ENCODE peak calls at places on chromosome 16, in eight cellular contexts. One of them, this sample, is unnamed.
A peak's percentile ranks its signal among the peaks of the same experiment; 100 is the strongest.

GRCh38 chr16:83924686-83925085 is 25.8 kb downstream of the MLYCD start:
- DNase-seq in trophoblast cell: no peak
- DNase-seq in upper lobe of right lung: peak; percentile 56
- DNase-seq in ovary: no peak
- DNase-seq in dorsolateral prefrontal cortex: no peak
- DNase-seq in psoas muscle: peak; percentile 39
- DNase-seq in cardiac fibroblast: no peak
- DNase-seq in IMR-90: no peak
- DNase-seq in this sample: no peak

GRCh38 chr16:68411086-68411485 is 37.2 kb downstream of the SMPD3 start:
- DNase-seq in psoas muscle: no peak
- DNase-seq in cardiac fibroblast: no peak
- DNase-seq in trophoblast cell: no peak
- DNase-seq in dorsolateral prefrontal cortex: no peak
- DNase-seq in upper lobe of right lung: peak; percentile 48
- DNase-seq in IMR-90: no peak
- DNase-seq in ovary: no peak
- DNase-seq in this sample: no peak

GRCh38 chr16:87099001-87099740 is 218.0 kb downstream of the C16orf95 start:
- DNase-seq in IMR-90: no peak
- DNase-seq in cardiac fibroblast: no peak
- DNase-seq in upper lobe of right lung: no peak
- DNase-seq in dorsolateral prefrontal cortex: no peak
- DNase-seq in ovary: no peak
- DNase-seq in trophoblast cell: no peak
- DNase-seq in psoas muscle: no peak
- DNase-seq in this sample: no peak

GRCh38 chr16:54595636-54596035 is 309.0 kb upstream of the IRX3 start:
- DNase-seq in cardiac fibroblast: no peak
- DNase-seq in IMR-90: no peak
- DNase-seq in ovary: no peak
- DNase-seq in psoas muscle: no peak
- DNase-seq in trophoblast cell: no peak
- DNase-seq in dorsolateral prefrontal cortex: no peak
- DNase-seq in upper lobe of right lung: no peak
- DNase-seq in this sample: no peak

GRCh38 chr16:19389246-19389645 is 28.4 kb upstream of the TMC5 start:
- DNase-seq in dorsolateral prefrontal cortex: peak; percentile 6
- DNase-seq in ovary: no peak
- DNase-seq in trophoblast cell: no peak
- DNase-seq in upper lobe of right lung: peak; percentile 85
- DNase-seq in IMR-90: no peak
- DNase-seq in cardiac fibroblast: peak; percentile 29
- DNase-seq in psoas muscle: no peak
- DNase-seq in this sample: no peak

GRCh38 chr16:49179714-49180330 is 101.8 kb downstream of the CBLN1 start:
- DNase-seq in cardiac fibroblast: no peak
- DNase-seq in IMR-90: no peak
- DNase-seq in ovary: no peak
- DNase-seq in dorsolateral prefrontal cortex: no peak
- DNase-seq in trophoblast cell: no peak
- DNase-seq in psoas muscle: no peak
- DNase-seq in upper lobe of right lung: no peak
- DNase-seq in this sample: no peak

GRCh38 chr16:9311303-9311954 is 220.0 kb downstream of the HAPSTR1 start:
- DNase-seq in IMR-90: no peak
- DNase-seq in upper lobe of right lung: no peak
- DNase-seq in ovary: no peak
- DNase-seq in dorsolateral prefrontal cortex: no peak
- DNase-seq in cardiac fibroblast: no peak
- DNase-seq in trophoblast cell: no peak
- DNase-seq in psoas muscle: no peak
- DNase-seq in this sample: no peak

GRCh38 chr16:58418601-58419000 is 26.3 kb downstream of the GINS3 start:
- DNase-seq in psoas muscle: peak; percentile 57
- DNase-seq in trophoblast cell: no peak
- DNase-seq in ovary: no peak
- DNase-seq in dorsolateral prefrontal cortex: no peak
- DNase-seq in cardiac fibroblast: peak; percentile 41
- DNase-seq in upper lobe of right lung: no peak
- DNase-seq in IMR-90: peak; percentile 27
- DNase-seq in this sample: no peak

GRCh38 chr16:73232555-73233422 is 184.9 kb upstream of the ZFHX3 start:
- DNase-seq in IMR-90: peak; percentile 100
- DNase-seq in dorsolateral prefrontal cortex: no peak
- DNase-seq in cardiac fibroblast: peak; percentile 99
- DNase-seq in upper lobe of right lung: no peak
- DNase-seq in ovary: peak; percentile 64
- DNase-seq in trophoblast cell: peak; percentile 87
- DNase-seq in psoas muscle: no peak
- DNase-seq in this sample: peak; percentile 85

GRCh38 chr16:21599994-21600773 is 807 bp downstream of the METTL9 start:
- DNase-seq in ovary: no peak
- DNase-seq in dorsolateral prefrontal cortex: no peak
- DNase-seq in IMR-90: peak; percentile 46
- DNase-seq in cardiac fibroblast: peak; percentile 65
- DNase-seq in trophoblast cell: peak; percentile 55
- DNase-seq in psoas muscle: no peak
- DNase-seq in upper lobe of right lung: no peak
- DNase-seq in this sample: peak; percentile 20

GRCh38 chr16:66604376-66605176 is at the start of gene CMTM3:
- DNase-seq in dorsolateral prefrontal cortex: no peak
- DNase-seq in cardiac fibroblast: peak; percentile 68
- DNase-seq in trophoblast cell: no peak
- DNase-seq in ovary: peak; percentile 74
- DNase-seq in psoas muscle: peak; percentile 82
- DNase-seq in IMR-90: peak; percentile 45
- DNase-seq in upper lobe of right lung: peak; percentile 87
- DNase-seq in this sample: peak; percentile 74

GRCh38 chr16:4110680-4111079 is 5.6 kb downstream of the ADCY9 start:
- DNase-seq in upper lobe of right lung: peak; percentile 71
- DNase-seq in ovary: no peak
- DNase-seq in dorsolateral prefrontal cortex: no peak
- DNase-seq in psoas muscle: peak; percentile 53
- DNase-seq in IMR-90: no peak
- DNase-seq in cardiac fibroblast: no peak
- DNase-seq in trophoblast cell: no peak
- DNase-seq in this sample: no peak
- H3K4me3 ChIP-seq in upper lobe of right lung: peak overlapping the region; percentile 76
- H3K4me3 ChIP-seq in ovary: no peak overlapping the region
- H3K4me3 ChIP-seq in dorsolateral prefrontal cortex: peak overlapping the region; percentile 72
- H3K4me3 ChIP-seq in psoas muscle: peak overlapping the region; percentile 83
- H3K4me3 ChIP-seq in IMR-90: no peak overlapping the region
- H3K4me3 ChIP-seq in cardiac fibroblast: no peak overlapping the region
- H3K4me3 ChIP-seq in trophoblast cell: no peak overlapping the region
- H3K4me3 ChIP-seq in this sample: no peak overlapping the region

GRCh38 chr16:15493416-15494181 is 59.2 kb downstream of the BMERB1 start:
- DNase-seq in trophoblast cell: no peak
- DNase-seq in upper lobe of right lung: no peak
- DNase-seq in dorsolateral prefrontal cortex: no peak
- DNase-seq in IMR-90: peak; percentile 52
- DNase-seq in ovary: no peak
- DNase-seq in cardiac fibroblast: peak; percentile 41
- DNase-seq in psoas muscle: no peak
- DNase-seq in this sample: peak; percentile 34
- H3K4me3 ChIP-seq in trophoblast cell: no peak overlapping the region
- H3K4me3 ChIP-seq in upper lobe of right lung: no peak overlapping the region
- H3K4me3 ChIP-seq in dorsolateral prefrontal cortex: no peak overlapping the region
- H3K4me3 ChIP-seq in IMR-90: no peak overlapping the region
- H3K4me3 ChIP-seq in ovary: no peak overlapping the region
- H3K4me3 ChIP-seq in cardiac fibroblast: no peak overlapping the region
- H3K4me3 ChIP-seq in psoas muscle: no peak overlapping the region
- H3K4me3 ChIP-seq in this sample: no peak overlapping the region

DNA sequence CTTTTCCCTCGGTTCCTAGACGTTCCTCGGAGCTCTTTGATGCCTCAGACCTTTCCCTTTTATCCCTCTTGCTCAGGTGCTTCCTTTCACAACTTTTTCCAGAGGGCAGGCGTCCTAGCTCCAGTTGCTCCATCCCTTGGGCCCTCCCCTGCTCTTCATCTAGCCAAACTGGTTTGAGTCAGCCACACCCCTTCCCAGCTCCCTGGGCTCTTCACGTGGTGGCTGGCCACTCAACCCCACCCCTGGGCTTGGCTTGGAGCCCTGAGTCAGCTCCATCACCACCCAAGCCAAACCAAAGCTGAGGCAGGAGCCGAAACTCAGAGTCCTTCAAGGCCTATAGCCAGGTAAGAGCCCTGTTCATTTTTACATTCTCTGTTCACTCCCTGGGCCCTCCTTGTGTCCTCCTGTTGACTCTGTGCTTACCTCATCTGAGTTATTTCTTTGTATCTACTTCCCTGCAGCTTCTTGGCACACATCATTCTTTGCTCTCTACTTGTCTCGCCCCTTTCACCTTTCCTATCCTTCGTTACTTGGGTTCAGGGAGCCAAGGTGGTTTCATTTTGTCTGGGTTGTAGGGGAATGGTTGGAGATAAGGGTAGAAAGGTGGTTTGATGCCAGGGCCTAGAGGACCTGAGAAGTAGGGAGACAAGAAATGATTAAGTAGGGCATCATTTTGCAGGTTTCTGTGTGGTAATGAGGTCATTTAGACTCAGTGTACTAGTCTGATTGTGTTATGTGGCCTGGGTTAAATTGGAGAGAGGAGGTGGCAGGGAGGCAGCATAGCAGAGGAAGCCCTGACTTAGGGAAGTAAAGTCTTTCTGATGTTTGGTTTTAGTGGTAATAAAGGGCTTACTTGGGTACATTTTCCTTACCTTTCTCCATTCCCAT is 7.6 kb upstream of the PHKG2 start:
- DNase-seq in trophoblast cell: peak; percentile 98
- DNase-seq in dorsolateral prefrontal cortex: no peak
- DNase-seq in IMR-90: peak; percentile 55
- DNase-seq in psoas muscle: peak; percentile 91
- DNase-seq in cardiac fibroblast: peak; percentile 91
- DNase-seq in upper lobe of right lung: peak; percentile 93
- DNase-seq in ovary: peak; percentile 74
- DNase-seq in this sample: peak; percentile 74
- H3K4me3 ChIP-seq in trophoblast cell: peak overlapping the region; percentile 50
- H3K4me3 ChIP-seq in dorsolateral prefrontal cortex: no peak overlapping the region
- H3K4me3 ChIP-seq in IMR-90: no peak overlapping the region
- H3K4me3 ChIP-seq in psoas muscle: no peak overlapping the region
- H3K4me3 ChIP-seq in cardiac fibroblast: no peak overlapping the region
- H3K4me3 ChIP-seq in upper lobe of right lung: peak overlapping the region; percentile 37
- H3K4me3 ChIP-seq in ovary: no peak overlapping the region
- H3K4me3 ChIP-seq in this sample: no peak overlapping the region

DNA sequence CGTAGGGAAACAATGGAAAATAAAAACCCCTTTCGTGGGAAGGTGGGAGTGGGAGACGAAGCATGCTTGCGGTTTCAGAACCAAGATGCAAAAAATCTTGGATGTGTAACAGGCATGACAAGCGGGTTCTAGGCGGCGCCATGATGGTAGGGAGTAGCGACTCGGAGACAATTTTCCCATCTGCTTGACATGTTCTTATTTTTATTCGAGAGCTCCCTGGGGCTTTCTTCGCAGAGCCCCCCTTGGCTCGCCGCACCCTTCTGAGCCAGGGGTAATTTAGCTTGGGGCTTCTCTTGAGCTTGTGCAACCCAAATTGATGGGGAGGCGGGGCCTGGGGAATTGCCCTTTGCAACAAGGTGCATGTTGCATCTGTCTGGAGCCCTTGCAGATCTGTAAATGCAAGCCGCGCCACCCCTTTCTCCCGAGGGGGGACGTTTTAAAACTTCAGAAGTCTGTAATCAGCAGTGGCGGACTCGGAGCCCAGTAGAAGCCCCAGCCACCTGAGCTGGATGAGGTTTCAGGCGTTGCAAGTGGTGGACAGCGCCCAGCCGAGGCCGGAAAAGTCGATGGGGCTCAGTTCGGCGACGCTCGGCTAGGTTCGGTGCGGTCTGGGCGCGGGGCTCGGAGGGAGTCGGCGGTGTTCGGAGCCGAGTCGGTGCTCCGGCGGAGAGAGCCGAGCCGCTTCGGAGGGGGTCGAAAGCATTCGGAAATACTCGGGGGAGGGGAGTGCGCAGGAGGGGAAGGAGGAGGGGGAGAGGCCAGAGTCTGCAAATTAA is 2.9 kb downstream of the GNAO1 start:
- DNase-seq in cardiac fibroblast: peak; percentile 48
- DNase-seq in IMR-90: peak; percentile 55
- DNase-seq in upper lobe of right lung: peak; percentile 87
- DNase-seq in trophoblast cell: peak; percentile 66
- DNase-seq in psoas muscle: peak; percentile 88
- DNase-seq in ovary: peak; percentile 87
- DNase-seq in dorsolateral prefrontal cortex: peak; percentile 91
- DNase-seq in this sample: peak; percentile 65
- H3K4me3 ChIP-seq in cardiac fibroblast: no peak overlapping the region
- H3K4me3 ChIP-seq in IMR-90: no peak overlapping the region
- H3K4me3 ChIP-seq in upper lobe of right lung: no peak overlapping the region
- H3K4me3 ChIP-seq in trophoblast cell: no peak overlapping the region
- H3K4me3 ChIP-seq in psoas muscle: peak overlapping the region; percentile 36
- H3K4me3 ChIP-seq in ovary: peak overlapping the region; percentile 22
- H3K4me3 ChIP-seq in dorsolateral prefrontal cortex: peak overlapping the region; percentile 87
- H3K4me3 ChIP-seq in this sample: no peak overlapping the region

GRCh38 chr16:81069063-81069462 is 8.0 kb downstream of the C16orf46 start:
- DNase-seq in ovary: no peak
- DNase-seq in cardiac fibroblast: no peak
- DNase-seq in dorsolateral prefrontal cortex: no peak
- DNase-seq in upper lobe of right lung: no peak
- DNase-seq in psoas muscle: no peak
- DNase-seq in IMR-90: no peak
- DNase-seq in trophoblast cell: no peak
- DNase-seq in this sample: no peak
- H3K4me3 ChIP-seq in ovary: no peak overlapping the region
- H3K4me3 ChIP-seq in cardiac fibroblast: no peak overlapping the region
- H3K4me3 ChIP-seq in dorsolateral prefrontal cortex: no peak overlapping the region
- H3K4me3 ChIP-seq in upper lobe of right lung: no peak overlapping the region
- H3K4me3 ChIP-seq in psoas muscle: no peak overlapping the region
- H3K4me3 ChIP-seq in IMR-90: no peak overlapping the region
- H3K4me3 ChIP-seq in trophoblast cell: no peak overlapping the region
- H3K4me3 ChIP-seq in this sample: no peak overlapping the region

DNA sequence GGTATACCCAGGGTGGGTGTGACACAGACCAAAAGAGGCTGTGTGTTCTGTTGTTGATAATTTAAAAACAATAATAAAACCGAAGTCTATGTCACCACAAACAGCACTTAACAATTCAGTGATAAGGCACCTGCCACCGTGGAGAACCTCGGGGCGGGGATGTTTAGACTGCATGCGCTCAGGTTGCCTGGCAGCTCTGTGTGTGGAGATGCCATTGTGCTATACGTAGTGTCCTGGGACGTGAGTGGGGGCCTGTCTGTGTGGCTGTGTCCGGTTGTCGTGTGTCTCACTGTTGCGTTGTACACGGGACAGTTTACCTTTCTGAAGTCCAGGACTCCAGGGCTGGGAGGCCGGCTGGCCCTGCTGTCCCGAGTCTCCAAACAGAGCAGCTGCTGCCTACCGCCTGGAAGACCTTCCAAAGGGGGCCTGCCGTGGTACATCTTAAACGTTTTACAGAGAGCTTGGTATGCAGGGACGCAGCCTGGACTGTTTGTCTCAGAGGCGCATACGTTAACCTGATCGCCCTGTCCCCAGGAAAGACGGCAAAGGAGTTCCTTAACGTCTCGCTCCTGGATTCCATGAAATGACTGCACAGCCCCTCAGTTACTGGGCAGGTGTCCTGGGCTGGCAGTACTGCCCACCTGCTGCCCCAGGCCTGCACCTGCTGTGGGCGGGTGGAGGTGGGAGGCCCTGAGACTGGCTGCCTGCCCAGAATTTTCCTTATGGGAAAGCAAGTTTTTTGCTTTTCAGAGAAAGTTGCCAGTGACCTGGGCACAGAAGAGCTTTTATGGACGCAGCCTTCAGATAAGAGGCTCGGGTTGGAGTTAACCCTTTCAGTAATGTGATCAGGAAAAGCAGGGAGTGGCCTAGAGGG is 19.0 kb downstream of the SPIRE2 start:
- DNase-seq in dorsolateral prefrontal cortex: no peak
- DNase-seq in IMR-90: no peak
- DNase-seq in cardiac fibroblast: no peak
- DNase-seq in ovary: no peak
- DNase-seq in psoas muscle: no peak
- DNase-seq in trophoblast cell: no peak
- DNase-seq in upper lobe of right lung: no peak
- DNase-seq in this sample: no peak
- H3K4me3 ChIP-seq in dorsolateral prefrontal cortex: no peak overlapping the region
- H3K4me3 ChIP-seq in IMR-90: no peak overlapping the region
- H3K4me3 ChIP-seq in cardiac fibroblast: no peak overlapping the region
- H3K4me3 ChIP-seq in ovary: no peak overlapping the region
- H3K4me3 ChIP-seq in psoas muscle: no peak overlapping the region
- H3K4me3 ChIP-seq in trophoblast cell: no peak overlapping the region
- H3K4me3 ChIP-seq in upper lobe of right lung: no peak overlapping the region
- H3K4me3 ChIP-seq in this sample: no peak overlapping the region